ENCODE peak calls at places on chromosomes 16 and 17, in eight cellular contexts. X is upper lobe of left lung, R is sigmoid colon, N is A549, M is uterus, O is HCT116, U is body of pancreas, C is PC-9. E is an unnamed sample.

GRCh38 chr17:12320286-12320685 is 299.6 kb downstream of the MAP2K4 start:
- DNase-seq in X (no peak), R (no peak), N (peak), M (no peak), O (no peak), U (no peak), C (no peak), E (no peak)

GRCh38 chr17:7576432-7576937 is 3.0 kb upstream of the CD68 start:
- DNase-seq in X (no peak), R (no peak), N (no peak), M (no peak), O (no peak), U (no peak), C (no peak), E (no peak)

GRCh38 chr17:16432017-16432416 is 16.6 kb downstream of the TRPV2 start:
- DNase-seq in X (no peak), R (no peak), N (no peak), M (no peak), O (no peak), U (no peak), C (no peak), E (no peak)

GRCh38 chr16:24728891-24729242 is 584 bp upstream of the TNRC6A start:
- DNase-seq in X (no peak), R (no peak), N (no peak), M (no peak), O (no peak), U (no peak), C (no peak), E (no peak)

GRCh38 chr17:40065041-40065770 is 2.4 kb downstream of the THRA start:
- DNase-seq in X (no peak), R (no peak), N (peak), M (no peak), O (no peak), U (no peak), C (peak), E (no peak)

GRCh38 chr17:64515419-64515818 is 8.6 kb downstream of the CEP95 start:
- DNase-seq in X (no peak), R (no peak), N (no peak), M (no peak), O (no peak), U (no peak), C (no peak), E (no peak)

GRCh38 chr16:25210758-25211157 is 6.0 kb upstream of the AQP8 start:
- DNase-seq in X (no peak), R (no peak), N (no peak), M (no peak), O (no peak), U (no peak), C (no peak), E (no peak)

GRCh38 chr17:47897561-47897960 is 1.5 kb downstream of the SP2 start:
- DNase-seq in X (no peak), R (no peak), N (no peak), M (no peak), O (no peak), U (no peak), C (no peak), E (no peak)

GRCh38 chr17:31696184-31696602 is 162.9 kb downstream of the COPRS start:
- DNase-seq in X (no peak), R (peak), N (no peak), M (peak), O (no peak), U (peak), C (no peak), E (peak)

GRCh38 chr16:4433228-4433627 is 7.6 kb downstream of the DNAJA3 start:
- DNase-seq in X (no peak), R (no peak), N (no peak), M (no peak), O (no peak), U (no peak), C (no peak), E (no peak)

GRCh38 chr16:9528680-9529079 is 437.2 kb downstream of the HAPSTR1 start:
- DNase-seq in X (no peak), R (no peak), N (no peak), M (no peak), O (no peak), U (no peak), C (no peak), E (no peak)

GRCh38 chr16:85028638-85029412 is 1.2 kb downstream of the KIAA0513 start:
- DNase-seq in X (no peak), R (peak), N (no peak), M (peak), O (no peak), U (peak), C (peak), E (no peak)

GRCh38 chr17:1577186-1577585 is 14.6 kb upstream of the PITPNA start:
- DNase-seq in X (peak), R (peak), N (peak), M (peak), O (no peak), U (peak), C (peak), E (no peak)

GRCh38 chr17:17053446-17054379 is 11.5 kb downstream of the MPRIP start:
- DNase-seq in X (no peak), R (peak), N (no peak), M (peak), O (no peak), U (no peak), C (no peak), E (no peak)

GRCh38 chr17:36496018-36496789 is 9.7 kb downstream of the ZNHIT3 start:
- DNase-seq in X (no peak), R (peak), N (no peak), M (no peak), O (no peak), U (no peak), C (no peak), E (no peak)

GRCh38 chr17:83079766-83080616 is 582 bp downstream of the METRNL start:
- DNase-seq in X (peak), R (no peak), N (no peak), M (no peak), O (no peak), U (no peak), C (no peak), E (no peak)

GRCh38 chr16:89383095-89384003 is 107.0 kb downstream of the ANKRD11 start:
- DNase-seq in X (no peak), R (peak), N (peak), M (no peak), O (no peak), U (peak), C (peak), E (peak)

GRCh38 chr16:78836802-78837489 is 737.5 kb downstream of the WWOX start:
- DNase-seq in X (no peak), R (no peak), N (no peak), M (no peak), O (no peak), U (no peak), C (no peak), E (no peak)

GRCh38 chr16:88535181-88535856 is 34.9 kb upstream of the ZC3H18 start:
- DNase-seq in X (peak), R (no peak), N (no peak), M (no peak), O (no peak), U (no peak), C (no peak), E (no peak)

GRCh38 chr16:4944333-4945281 is 7.7 kb upstream of the PPL start:
- DNase-seq in X (peak), R (peak), N (peak), M (peak), O (peak), U (peak), C (peak), E (peak)

GRCh38 chr17:3817851-3818605 is 17.0 kb upstream of the ITGAE start:
- DNase-seq in X (no peak), R (no peak), N (no peak), M (no peak), O (no peak), U (no peak), C (no peak), E (no peak)

GRCh38 chr16:87657621-87658192 is 55.4 kb downstream of the JPH3 start:
- DNase-seq in X (no peak), R (no peak), N (peak), M (no peak), O (peak), U (no peak), C (peak), E (no peak)

GRCh38 chr17:45246861-45247428 is 14.9 kb downstream of the SPATA32 start:
- DNase-seq in X (peak), R (no peak), N (peak), M (no peak), O (no peak), U (no peak), C (no peak), E (no peak)

GRCh38 chr17:79098282-79098867 is 23.8 kb downstream of the ENGASE start:
- DNase-seq in X (peak), R (no peak), N (no peak), M (no peak), O (no peak), U (no peak), C (no peak), E (no peak)

GRCh38 chr17:44942456-44942855 is 5.1 kb downstream of the KIF18B start:
- DNase-seq in X (no peak), R (no peak), N (no peak), M (no peak), O (no peak), U (no peak), C (no peak), E (no peak)

GRCh38 chr16:79519448-79519847 is 81.1 kb downstream of the MAF start:
- DNase-seq in X (peak), R (peak), N (no peak), M (no peak), O (no peak), U (peak), C (no peak), E (no peak)

GRCh38 chr17:29344201-29344856 is 45.8 kb upstream of the TAOK1 start:
- DNase-seq in X (no peak), R (no peak), N (no peak), M (no peak), O (no peak), U (no peak), C (no peak), E (no peak)

DNA sequence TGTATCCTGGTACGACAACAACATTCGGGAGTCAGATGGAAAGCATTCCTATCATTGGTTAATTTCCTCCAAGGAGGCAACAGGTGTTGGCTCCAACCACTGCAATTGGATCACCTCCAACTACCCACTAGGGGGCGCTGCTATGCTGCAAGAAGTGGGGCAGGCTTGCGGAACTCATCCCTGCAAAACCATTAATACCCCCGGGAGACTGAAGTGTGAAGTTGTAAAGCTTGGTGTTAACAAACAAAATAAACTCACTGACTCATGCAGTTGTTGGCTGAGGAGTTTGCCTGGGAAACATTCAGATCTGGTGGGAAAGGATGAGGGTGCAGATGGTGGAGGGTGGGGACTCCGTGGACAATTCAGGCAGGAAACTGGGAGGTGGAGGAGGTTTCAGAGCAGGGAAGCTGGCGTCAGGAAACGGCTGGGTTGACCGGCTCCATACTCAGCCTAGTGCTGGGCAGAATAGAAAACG is 84.9 kb downstream of the HS3ST2 start:
- DNase-seq in X (no peak), R (peak), N (peak), M (peak), O (peak), U (peak), C (peak), E (peak)
- TF ChIP-seq CTCF in X (peak), R (peak), N (peak), M (peak), O (peak), U (peak), C (peak), E (peak)

DNA sequence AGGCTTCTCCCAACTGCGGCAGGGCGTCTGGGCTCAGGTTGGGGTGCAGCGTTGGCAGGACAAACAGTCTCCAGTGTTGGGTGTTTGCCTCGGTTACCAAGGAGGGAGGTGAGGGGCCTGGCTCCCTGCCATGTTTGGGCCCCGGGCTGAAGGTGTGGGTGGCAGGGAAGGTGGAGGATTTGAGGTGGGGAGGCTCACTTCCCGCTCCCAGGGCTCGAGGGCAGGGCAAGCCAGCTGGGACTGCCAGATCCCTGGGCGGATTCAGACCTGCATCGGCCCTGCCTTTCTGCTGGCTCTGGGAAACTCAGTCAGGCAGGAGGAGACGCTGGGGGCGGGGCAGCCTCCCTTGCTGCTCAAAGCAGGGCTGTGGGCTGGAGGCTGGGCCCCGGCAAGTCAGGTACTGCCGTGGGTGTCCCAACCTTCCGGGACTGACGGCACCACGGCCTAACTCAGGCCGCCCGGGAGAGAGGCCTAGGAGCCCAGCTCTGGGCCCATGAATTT is 31.3 kb upstream of the KRT17 start:
- DNase-seq in X (peak), R (no peak), N (peak), M (no peak), O (no peak), U (peak), C (peak), E (no peak)
- H3K4me3 ChIP-seq in X (no peak), R (no peak), N (no peak), M (no peak), O (no peak), U (no peak), C (peak), E (no peak)

DNA sequence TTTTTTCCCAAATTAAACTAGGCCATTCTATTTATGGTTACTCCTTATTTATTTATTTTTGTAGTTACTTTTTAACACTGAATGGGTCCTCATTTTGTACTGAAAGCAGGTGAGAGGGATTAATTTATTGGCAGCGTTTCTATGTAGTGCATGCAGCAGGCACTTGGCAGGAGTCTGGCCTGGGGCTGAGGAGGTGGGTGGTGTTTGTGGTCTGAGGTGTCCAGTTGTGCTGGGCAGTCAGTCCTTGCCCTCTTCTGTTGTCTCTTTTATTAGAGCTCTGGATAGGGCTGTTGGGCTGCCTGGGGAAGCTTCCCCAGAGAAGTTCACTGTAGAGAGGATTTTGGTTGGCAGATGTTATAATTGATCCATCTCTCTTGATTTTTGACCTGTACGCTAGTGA is 12.7 kb downstream of the SEC14L1 start:
- DNase-seq in X (no peak), R (no peak), N (no peak), M (no peak), O (no peak), U (no peak), C (no peak), E (no peak)
- TF ChIP-seq CTCF in X (no peak), R (no peak), N (no peak), M (no peak), O (no peak), U (no peak), C (no peak), E (no peak)

GRCh38 chr16:72458035-72458434 is 286.1 kb upstream of the PMFBP1 start:
- DNase-seq in X (no peak), R (no peak), N (no peak), M (no peak), O (no peak), U (no peak), C (no peak), E (no peak)

GRCh38 chr16:72457243-72457925 is 285.4 kb upstream of the PMFBP1 start:
- DNase-seq in X (no peak), R (no peak), N (no peak), M (no peak), O (no peak), U (no peak), C (no peak), E (no peak)

GRCh38 chr16:72455743-72456659 is 284.0 kb upstream of the PMFBP1 start:
- DNase-seq in X (no peak), R (no peak), N (no peak), M (no peak), O (no peak), U (peak), C (no peak), E (peak)
- H3K4me3 ChIP-seq in X (no peak), R (no peak), N (no peak), M (no peak), O (no peak), U (no peak), C (no peak), E (no peak)

DNA sequence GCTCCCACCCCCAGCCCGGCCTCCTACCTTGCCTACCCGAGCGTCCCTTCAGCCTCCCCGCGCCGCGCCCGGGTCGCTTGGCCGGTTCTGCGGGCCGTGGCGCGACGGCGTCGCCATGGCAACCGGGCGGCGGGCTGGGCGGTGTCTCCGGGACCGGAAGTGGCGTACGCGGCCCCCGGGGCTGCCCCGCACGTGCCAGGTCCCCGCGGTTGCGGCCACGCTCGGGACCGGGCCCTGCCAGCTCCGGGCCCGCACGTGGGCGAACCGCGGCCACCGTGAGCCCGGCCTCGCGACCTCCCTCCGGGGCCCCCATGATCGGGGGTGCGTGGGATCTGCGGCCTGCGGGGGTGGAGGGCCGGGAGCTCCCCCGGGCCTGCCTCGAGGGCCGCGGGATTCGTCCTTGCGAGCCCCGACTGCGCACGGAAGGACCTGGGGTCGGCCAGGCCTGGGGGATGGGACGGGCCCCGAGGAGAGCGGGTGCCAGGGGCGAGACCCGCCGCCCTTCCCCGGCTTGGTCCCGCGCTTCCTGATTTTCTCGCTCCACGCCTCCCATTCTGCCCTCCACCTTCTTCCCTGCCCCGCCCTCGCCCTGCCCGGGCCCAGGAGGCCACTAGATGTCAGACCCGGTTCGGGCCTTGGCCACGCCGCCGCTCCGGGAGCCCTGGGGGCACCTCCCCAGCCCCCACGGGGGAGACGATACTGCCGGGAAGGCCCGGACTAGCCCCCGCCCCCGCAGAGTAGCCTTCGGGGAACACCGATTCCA is at the start of gene CYB561:
- DNase-seq in X (peak), R (peak), N (peak), M (peak), O (peak), U (peak), C (peak), E (no peak)
- TF ChIP-seq CTCF in X (no peak), R (no peak), N (no peak), M (peak), O (no peak), U (no peak), C (no peak), E (peak)

DNA sequence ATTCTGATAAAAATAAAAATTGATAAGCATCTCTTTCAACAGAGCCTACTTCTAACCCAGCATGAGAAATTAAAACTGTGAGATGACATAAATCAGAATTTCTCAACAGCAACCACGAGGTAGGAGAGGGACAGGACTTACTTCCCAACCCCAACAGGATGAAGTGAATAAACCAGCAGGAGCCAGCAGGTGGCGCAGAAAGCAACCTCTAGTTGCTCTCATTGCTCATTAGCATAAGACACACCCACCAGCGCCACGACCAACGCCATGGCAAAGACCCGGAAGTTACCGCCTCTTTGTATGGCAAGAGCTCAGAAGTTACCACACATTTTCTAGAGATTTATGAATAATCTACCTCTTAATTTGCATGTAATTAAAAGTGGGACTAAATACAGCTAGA is 189.4 kb upstream of the CDH8 start:
- DNase-seq in X (no peak), R (no peak), N (peak), M (no peak), O (no peak), U (peak), C (peak), E (peak)
- H3K4me3 ChIP-seq in X (no peak), R (no peak), N (peak), M (no peak), O (no peak), U (no peak), C (no peak), E (no peak)

DNA sequence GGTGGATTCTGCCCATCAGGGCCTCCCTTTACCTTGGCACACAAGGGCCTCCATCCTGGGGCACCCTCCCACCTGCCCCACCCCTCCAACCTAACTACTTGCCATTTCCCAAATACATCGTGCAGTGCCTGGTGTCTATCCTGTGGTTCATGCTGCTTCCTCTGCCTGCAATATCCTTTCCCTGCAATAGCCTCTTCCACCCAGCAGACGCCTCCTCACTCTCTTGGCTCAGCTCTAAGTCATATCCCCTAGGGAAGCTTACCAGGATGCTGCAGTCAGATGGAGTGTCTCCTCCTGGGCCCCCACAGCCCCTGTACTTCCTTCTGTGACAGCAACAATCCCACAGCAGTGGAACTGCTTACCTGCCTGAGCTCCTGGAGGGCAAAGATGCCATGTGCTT is 36.7 kb downstream of the CCDC182 start:
- DNase-seq in X (no peak), R (no peak), N (no peak), M (no peak), O (no peak), U (no peak), C (no peak), E (no peak)
- TF ChIP-seq CTCF in X (no peak), R (no peak), N (no peak), M (no peak), O (no peak), U (no peak), C (no peak), E (no peak)